ENCODE peak calls at places on chromosomes 12 and 14, in nine cellular contexts. J is fibroblast of mammary gland; C is T-cell; I is CD8-positive, alpha-beta memory T cell; M is germinal center; K is omental fat pad; R is lower leg skin; N is nucleus accumbens; S is Panc1. F is an unnamed sample.

GRCh38 chr12:28681980-28682379 is 467.1 kb upstream of the FAR2 start:
- DNase-seq in C (no peak), N (no peak), R (no peak), I (no peak), M (no peak), K (no peak), J (no peak), S (no peak), F (no peak)

GRCh38 chr14:46571970-46572369 is 79.6 kb downstream of the RPL10L start:
- DNase-seq in J (peak), R (no peak), I (no peak), C (no peak), N (no peak), M (no peak), K (no peak), S (no peak), F (no peak)

GRCh38 chr14:37232907-37233481 is 35.3 kb downstream of the MIPOL1 start:
- DNase-seq in J (peak), C (no peak), M (peak), S (no peak), R (no peak), N (no peak), K (no peak), I (no peak), F (peak)

GRCh38 chr14:21990116-21990515 is 316.5 kb upstream of the OR4E1 start:
- DNase-seq in M (no peak), K (no peak), J (peak), I (no peak), C (no peak), S (no peak), N (no peak), R (no peak), F (no peak)

GRCh38 chr12:92485356-92486348 is 217.1 kb upstream of the PLEKHG7 start:
- DNase-seq in J (peak), C (no peak), S (no peak), I (no peak), M (no peak), K (no peak), N (no peak), R (no peak), F (no peak)

GRCh38 chr12:124482901-124483799 is 84.3 kb downstream of the NCOR2 start:
- DNase-seq in I (no peak), S (no peak), K (no peak), N (no peak), J (no peak), R (no peak), C (no peak), M (no peak), F (no peak)

GRCh38 chr12:114444422-114445279 is 38.7 kb upstream of the TBX5 start:
- DNase-seq in R (no peak), C (no peak), K (no peak), M (no peak), S (no peak), J (no peak), N (no peak), I (no peak), F (no peak)

GRCh38 chr14:81819344-81819743 is 285.7 kb upstream of the SEL1L start:
- DNase-seq in S (no peak), J (no peak), N (no peak), I (no peak), M (no peak), C (no peak), R (no peak), K (no peak), F (no peak)

GRCh38 chr14:88044129-88044727 is 39.3 kb downstream of the GPR65 start:
- DNase-seq in R (no peak), S (no peak), J (peak), I (no peak), K (no peak), M (no peak), C (no peak), N (no peak), F (no peak)

GRCh38 chr12:11705010-11705409 is 55.5 kb downstream of the ETV6 start:
- DNase-seq in K (no peak), M (no peak), I (no peak), R (no peak), N (no peak), S (no peak), J (peak), C (no peak), F (peak)

GRCh38 chr12:46921754-46922113 is 95.9 kb upstream of the SLC38A4 start:
- DNase-seq in I (no peak), C (no peak), S (no peak), J (peak), M (no peak), K (no peak), N (no peak), R (no peak), F (peak)

GRCh38 chr14:29851397-29851796 is 76.2 kb downstream of the PRKD1 start:
- DNase-seq in S (no peak), C (no peak), I (no peak), R (no peak), J (peak), N (no peak), M (no peak), K (no peak), F (no peak)

GRCh38 chr12:14554281-14555008 is 13.2 kb downstream of the PLBD1 start:
- DNase-seq in J (peak), K (peak), R (peak), C (no peak), S (no peak), I (no peak), M (no peak), N (peak), F (no peak)

GRCh38 chr12:96233941-96234461 is 39.8 kb downstream of the ELK3 start:
- DNase-seq in M (no peak), K (peak), I (no peak), R (peak), S (no peak), J (peak), C (no peak), N (peak), F (peak)

GRCh38 chr14:96272777-96273471 is 16.9 kb downstream of the BDKRB1 start:
- DNase-seq in N (no peak), M (no peak), K (no peak), S (no peak), C (no peak), R (no peak), J (peak), I (no peak), F (peak)

GRCh38 chr12:12779529-12779928 is 5.9 kb upstream of the APOLD1 start:
- DNase-seq in K (no peak), S (no peak), J (peak), I (no peak), N (no peak), M (no peak), R (no peak), C (no peak), F (peak)

GRCh38 chr12:65876898-65877721 is 52.8 kb downstream of the HMGA2 start:
- DNase-seq in R (no peak), J (peak), I (no peak), C (no peak), M (no peak), S (no peak), K (no peak), N (no peak), F (no peak)

GRCh38 chr14:55673048-55673447 is 93.0 kb downstream of the KTN1 start:
- DNase-seq in N (no peak), J (no peak), R (no peak), S (no peak), K (no peak), C (no peak), I (no peak), M (no peak), F (no peak)

GRCh38 chr14:86038401-86038985 is 508.5 kb downstream of the FLRT2 start:
- DNase-seq in M (peak), J (peak), I (peak), S (no peak), R (no peak), N (no peak), C (peak), K (no peak), F (peak)

GRCh38 chr12:58967551-58967950 is 47.2 kb upstream of the LRIG3 start:
- DNase-seq in K (no peak), S (no peak), C (no peak), N (no peak), R (no peak), I (no peak), M (no peak), J (peak), F (peak)

GRCh38 chr12:85877459-85877858 is 3.4 kb downstream of the NTS start:
- DNase-seq in R (no peak), N (no peak), I (no peak), C (no peak), M (no peak), S (no peak), J (no peak), K (no peak), F (no peak)

GRCh38 chr12:5201554-5202243 is 158.0 kb downstream of the KCNA5 start:
- DNase-seq in I (no peak), J (peak), R (no peak), C (no peak), N (no peak), M (no peak), K (no peak), S (no peak), F (peak)

GRCh38 chr12:68425998-68426397 is 93.8 kb upstream of the MDM1 start:
- DNase-seq in C (no peak), N (no peak), R (no peak), S (no peak), M (no peak), I (no peak), K (no peak), J (peak), F (peak)

GRCh38 chr14:52333823-52334657 is 19.9 kb downstream of the PTGER2 start:
- DNase-seq in M (no peak), S (no peak), K (no peak), R (no peak), C (no peak), I (no peak), N (no peak), J (peak), F (peak)

GRCh38 chr12:70449074-70449757 is 83.1 kb downstream of the KCNMB4 start:
- DNase-seq in S (no peak), N (no peak), I (no peak), K (no peak), M (no peak), R (no peak), C (no peak), J (peak), F (peak)

GRCh38 chr12:70603044-70603443 is 34.2 kb downstream of the PTPRB start:
- DNase-seq in C (no peak), N (no peak), M (no peak), J (no peak), K (no peak), R (no peak), I (no peak), S (no peak), F (peak)

GRCh38 chr14:94054936-94055335 is 26.1 kb downstream of the DDX24 start:
- DNase-seq in M (no peak), N (no peak), J (no peak), K (no peak), I (no peak), R (no peak), S (no peak), C (no peak), F (no peak)

GRCh38 chr12:14460212-14460841 is 94.8 kb downstream of the ATF7IP start:
- DNase-seq in S (no peak), R (no peak), I (no peak), M (no peak), K (no peak), C (no peak), J (no peak), N (no peak), F (no peak)

GRCh38 chr12:1421091-1421902 is 173.1 kb downstream of the FBXL14 start:
- DNase-seq in K (no peak), C (no peak), N (no peak), S (no peak), I (no peak), J (no peak), R (no peak), M (no peak), F (no peak)

GRCh38 chr12:118271770-118272417 is 100.8 kb downstream of the TAOK3 start:
- DNase-seq in J (no peak), S (no peak), R (peak), M (no peak), C (no peak), K (no peak), I (no peak), N (no peak), F (no peak)

GRCh38 chr12:121990692-121991603 is 30.7 kb upstream of the BCL7A start:
- DNase-seq in M (peak), S (no peak), J (peak), C (no peak), I (no peak), N (no peak), K (no peak), R (no peak), F (peak)

GRCh38 chr14:92687681-92688433 is 60.6 kb downstream of the LGMN start:
- DNase-seq in M (no peak), K (no peak), C (no peak), S (no peak), R (no peak), I (no peak), J (no peak), N (no peak), F (no peak)

GRCh38 chr14:35594616-35595015 is 60.7 kb downstream of the INSM2 start:
- DNase-seq in N (no peak), J (no peak), R (no peak), C (no peak), M (no peak), I (no peak), K (no peak), S (no peak), F (peak)

GRCh38 chr12:71973687-71974086 is 35.0 kb downstream of the TPH2 start:
- DNase-seq in N (no peak), J (peak), I (no peak), C (no peak), M (no peak), R (no peak), S (no peak), K (no peak), F (peak)

GRCh38 chr14:73610692-73611091 is 1.6 kb upstream of the ACOT6 start:
- DNase-seq in S (no peak), N (no peak), J (peak), C (no peak), I (no peak), R (no peak), M (no peak), K (no peak), F (peak)

GRCh38 chr12:110937104-110937641 is 16.8 kb upstream of the MYL2 start:
- DNase-seq in S (peak), K (no peak), C (peak), J (peak), R (no peak), M (peak), I (peak), N (peak), F (peak)

GRCh38 chr12:9947674-9948073 is 15.5 kb upstream of the CLEC2A start:
- DNase-seq in C (no peak), S (no peak), R (no peak), M (no peak), J (no peak), K (no peak), N (no peak), I (no peak), F (no peak)

F was measured in IMR-90.